ENCODE peak calls at places on chromosomes 2 and 18, in four cellular contexts. J is GM12891, G is K562, I is GM12878. B is an unnamed sample.
A peak's percentile ranks its signal among the peaks of the same experiment; 100 is the strongest.

GRCh38 chr2:127174977-127175376 is 45.1 kb downstream of the CYP27C1 start:
- DNase-seq in J (no peak), I (no peak), G (no peak), B (no peak)

GRCh38 chr2:236105955-236106607 is 62.1 kb downstream of the GBX2 start:
- DNase-seq in G (no peak), J (no peak), I (no peak), B (no peak)

GRCh38 chr2:209441541-209441940 is 17.7 kb downstream of the MAP2 start:
- DNase-seq in J (no peak), I (no peak), G (no peak), B (no peak)

GRCh38 chr2:180979935-180980184 is 545 bp upstream of the UBE2E3 start:
- DNase-seq in I (no peak), J (no peak), G (no peak), B (no peak)

GRCh38 chr2:173963323-173963816 is 1.8 kb downstream of the SP3 start:
- DNase-seq in I (no peak), G (peak; percentile 78), J (peak; percentile 15), B (no peak)

GRCh38 chr2:183010112-183010511 is 28.1 kb downstream of the NCKAP1 start:
- DNase-seq in G (peak; percentile 96), J (no peak), I (no peak), B (no peak)

GRCh38 chr2:112229365-112229764 is 25.5 kb downstream of the ZC3H8 start:
- DNase-seq in J (no peak), I (no peak), G (no peak), B (no peak)

GRCh38 chr18:39751161-39751560 is 2185.6 kb upstream of the CELF4 start:
- DNase-seq in J (no peak), G (no peak), I (no peak), B (no peak)

GRCh38 chr18:8812631-8813030 is 107.3 kb downstream of the MTCL1 start:
- DNase-seq in I (no peak), G (no peak), J (no peak), B (no peak)

GRCh38 chr2:9753276-9753600 is 90.0 kb upstream of the TAF1B start:
- DNase-seq in I (peak; percentile 69), J (peak; percentile 50), G (peak; percentile 68), B (peak; percentile 22)

GRCh38 chr2:30443081-30443480 is 4.0 kb upstream of the LCLAT1 start:
- DNase-seq in G (no peak), I (no peak), J (no peak), B (no peak)

GRCh38 chr2:70328921-70329561 is 27.2 kb upstream of the FAM136A start:
- DNase-seq in J (no peak), G (no peak), I (no peak), B (no peak)

GRCh38 chr2:71544919-71545571 is 91.7 kb downstream of the DYSF start:
- DNase-seq in G (no peak), I (no peak), J (no peak), B (peak; percentile 28)

GRCh38 chr2:2158176-2158826 is 172.8 kb downstream of the MYT1L start:
- DNase-seq in J (no peak), G (no peak), I (no peak), B (no peak)

GRCh38 chr18:41761329-41762028 is 193.6 kb upstream of the PIK3C3 start:
- DNase-seq in J (no peak), G (no peak), I (no peak), B (no peak)

GRCh38 chr2:38261569-38262513 is 115.2 kb downstream of the ATL2 start:
- DNase-seq in G (no peak), J (no peak), I (peak; percentile 68), B (peak; percentile 26)

GRCh38 chr2:196453613-196454047 is 185.9 kb upstream of the CCDC150 start:
- DNase-seq in J (peak; percentile 10), I (peak; percentile 72), G (peak; percentile 67), B (no peak)

GRCh38 chr2:119117891-119118882 is 40.4 kb downstream of the C1QL2 start:
- DNase-seq in J (no peak), I (no peak), G (no peak), B (no peak)

GRCh38 chr18:44741551-44741950 is 60.9 kb downstream of the SETBP1 start:
- DNase-seq in J (no peak), I (no peak), G (no peak), B (no peak)

GRCh38 chr2:105919826-105920225 is 175.1 kb downstream of the NCK2 start:
- DNase-seq in J (no peak), I (no peak), G (peak; percentile 51), B (peak; percentile 37)

GRCh38 chr2:1282552-1282951 is 130.7 kb upstream of the TPO start:
- DNase-seq in J (no peak), I (no peak), G (peak; percentile 54), B (no peak)

GRCh38 chr2:1591978-1592907 is 152.1 kb downstream of the PXDN start:
- DNase-seq in I (no peak), G (peak; percentile 4), J (no peak), B (no peak)

GRCh38 chr18:9403795-9404564 is 69.4 kb downstream of the TWSG1 start:
- DNase-seq in G (peak; percentile 59), I (no peak), J (no peak), B (no peak)

GRCh38 chr2:55097462-55098410 is 47.5 kb upstream of the RTN4 start:
- DNase-seq in J (no peak), G (peak; percentile 42), I (no peak), B (peak; percentile 77)

GRCh38 chr2:207807516-207807915 is 37.8 kb upstream of the FZD5 start:
- DNase-seq in I (peak; percentile 23), J (peak; percentile 30), G (no peak), B (no peak)

GRCh38 chr18:77559274-77559910 is 309.7 kb downstream of the GALR1 start:
- DNase-seq in G (no peak), I (no peak), J (no peak), B (no peak)

GRCh38 chr2:178882666-178883440 is 75.6 kb upstream of the TTN start:
- DNase-seq in J (no peak), I (no peak), G (no peak), B (no peak)

GRCh38 chr2:11250400-11251277 is 93.8 kb downstream of the ROCK2 start:
- DNase-seq in I (no peak), G (no peak), J (no peak), B (no peak)

GRCh38 chr2:226638576-226638975 is 161.0 kb downstream of the IRS1 start:
- DNase-seq in G (peak; percentile 29), I (no peak), J (no peak), B (no peak)

GRCh38 chr18:24534271-24534670 is 73.8 kb downstream of the HRH4 start:
- DNase-seq in I (no peak), J (no peak), G (no peak), B (no peak)

GRCh38 chr2:51237626-51238271 is 205.8 kb upstream of the NRXN1 start:
- DNase-seq in G (no peak), J (no peak), I (no peak), B (no peak)

GRCh38 chr18:7303306-7303705 is 72.4 kb downstream of the LRRC30 start:
- DNase-seq in G (no peak), J (no peak), I (no peak), B (no peak)

GRCh38 chr2:120769076-120769786 is 33.6 kb downstream of the GLI2 start:
- DNase-seq in G (no peak), J (no peak), I (no peak), B (no peak)

GRCh38 chr2:120770641-120771040 is 35.0 kb downstream of the GLI2 start:
- DNase-seq in J (no peak), G (no peak), I (no peak), B (no peak)

GRCh38 chr2:120768112-120769048 is 32.7 kb downstream of the GLI2 start:
- DNase-seq in G (no peak), I (no peak), J (no peak), B (no peak)

GRCh38 chr2:120770176-120770575 is 34.5 kb downstream of the GLI2 start:
- DNase-seq in I (no peak), J (no peak), G (no peak), B (no peak)

GRCh38 chr2:120769787-120770120 is 34.1 kb downstream of the GLI2 start:
- DNase-seq in J (no peak), G (no peak), I (no peak), B (no peak)
- TF ChIP-seq POLR2AphosphoS5 in J (no peak), G (no peak), I (no peak), B (no peak)

GRCh38 chr2:205976120-205976814 is 109.7 kb downstream of the INO80D start:
- DNase-seq in J (no peak), G (no peak), I (no peak), B (no peak)
- TF ChIP-seq SPI1 in J (no peak), G (no peak), I (no peak), B (no peak)

GRCh38 chr2:27799646-27800010 is 28.1 kb downstream of the MRPL33 start:
- DNase-seq in J (no peak), G (no peak), I (no peak), B (no peak)

GRCh38 chr2:27798476-27798875 is 27.0 kb downstream of the MRPL33 start:
- DNase-seq in I (no peak), J (no peak), G (no peak), B (peak; percentile 29)

GRCh38 chr2:27800856-27801255 is 29.3 kb downstream of the MRPL33 start:
- DNase-seq in J (no peak), G (no peak), I (no peak), B (no peak)

GRCh38 chr2:27796991-27797752 is 25.7 kb downstream of the MRPL33 start:
- DNase-seq in I (no peak), J (no peak), G (no peak), B (peak; percentile 74)

DNA sequence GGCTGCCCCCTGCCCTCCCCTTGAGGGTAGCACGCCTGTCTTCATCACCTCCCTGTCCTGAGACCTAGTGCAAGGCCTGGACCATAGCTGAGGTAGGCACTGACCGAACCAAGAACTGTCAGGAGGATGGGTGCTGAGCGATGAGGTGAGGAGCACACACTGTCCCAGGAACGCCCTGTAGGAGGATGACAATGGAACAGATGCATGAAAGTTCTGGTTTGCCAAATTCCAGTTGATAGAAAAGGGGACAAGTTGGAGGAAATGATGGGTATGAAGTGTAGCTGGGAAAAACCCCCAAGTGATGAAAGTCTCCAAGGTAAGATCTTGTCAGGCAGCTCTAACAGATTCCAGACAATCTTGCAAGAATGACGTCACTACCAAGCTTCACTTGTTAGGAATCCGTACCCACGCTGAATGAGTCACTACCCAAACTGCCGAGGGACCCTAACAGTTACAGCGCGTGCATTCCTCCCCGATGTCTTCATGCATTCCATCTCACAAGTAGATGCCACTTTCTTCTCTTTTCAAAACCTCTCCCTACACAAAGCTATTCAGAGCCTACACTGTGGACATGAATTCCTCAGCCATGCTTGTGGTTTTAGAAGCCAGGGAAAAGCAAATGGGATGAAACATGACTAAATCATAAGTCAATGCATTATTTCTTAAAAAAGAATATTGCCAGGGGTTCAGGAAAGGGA is 27.6 kb downstream of the MRPL33 start:
- DNase-seq in G (peak; percentile 45), J (no peak), I (no peak), B (no peak)
- TF ChIP-seq POLR2AphosphoS5 in G (no peak), J (no peak), I (no peak), B (no peak)

DNA sequence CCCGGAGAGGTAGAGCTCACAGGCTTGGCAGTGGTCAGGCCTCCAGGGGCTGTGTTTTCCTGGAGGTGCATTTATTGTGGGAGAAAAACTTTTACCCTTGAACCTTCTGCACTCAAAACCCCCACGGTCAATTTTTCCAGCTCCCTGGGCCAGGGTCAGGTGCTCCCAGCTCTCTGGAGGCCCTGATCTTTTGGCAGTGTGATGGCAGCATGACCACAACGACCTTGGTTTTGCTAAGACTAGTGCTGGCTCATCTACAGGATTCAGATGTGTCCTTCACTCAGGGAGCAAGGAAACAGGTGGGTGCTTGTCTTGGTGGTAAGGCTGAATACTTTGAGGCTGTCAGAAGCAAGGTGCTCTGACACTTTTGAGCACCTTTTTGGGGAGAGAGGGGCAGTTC is 92.3 kb downstream of the CCDC93 start:
- DNase-seq in G (no peak), I (no peak), J (no peak), B (no peak)
- TF ChIP-seq SPI1 in G (no peak), I (no peak), J (no peak), B (no peak)

GRCh38 chr2:202116686-202117085 is 43.6 kb downstream of the KIAA2012 start:
- DNase-seq in J (no peak), I (no peak), G (no peak), B (no peak)
- TF ChIP-seq POLR2AphosphoS5 in J (no peak), I (no peak), G (no peak), B (no peak)